ENCODE peak calls at places on chromosomes 7 and 10, in four cellular contexts. One of them, this sample, is unnamed.

GRCh38 chr7:36726311-36726710 is 2.0 kb upstream of the AOAH start:
- DNase-seq in A172: no peak
- DNase-seq in KBM-7: no peak
- DNase-seq in right cardiac atrium: no peak
- DNase-seq in this sample: peak; percentile 92

GRCh38 chr10:45000138-45000763 is 472 bp upstream of the ZNF22 start:
- DNase-seq in KBM-7: no peak
- DNase-seq in right cardiac atrium: peak; percentile 94
- DNase-seq in A172: no peak
- DNase-seq in this sample: peak; percentile 93

GRCh38 chr7:80943342-80943741 is 24.5 kb upstream of the SEMA3C start:
- DNase-seq in A172: no peak
- DNase-seq in right cardiac atrium: no peak
- DNase-seq in KBM-7: no peak
- DNase-seq in this sample: no peak

GRCh38 chr10:80504158-80504811 is 33.4 kb upstream of the SH2D4B start:
- DNase-seq in right cardiac atrium: peak; percentile 46
- DNase-seq in KBM-7: no peak
- DNase-seq in A172: no peak
- DNase-seq in this sample: peak; percentile 58

GRCh38 chr7:45574521-45575500 is 643 bp downstream of the ADCY1 start:
- DNase-seq in right cardiac atrium: peak; percentile 79
- DNase-seq in KBM-7: peak; percentile 46
- DNase-seq in A172: peak; percentile 11
- DNase-seq in this sample: no peak

GRCh38 chr7:138538518-138538917 is 78.5 kb downstream of the TRIM24 start:
- DNase-seq in KBM-7: no peak
- DNase-seq in A172: no peak
- DNase-seq in right cardiac atrium: no peak
- DNase-seq in this sample: no peak

GRCh38 chr7:104679085-104679484 is 334.9 kb upstream of the KMT2E start:
- DNase-seq in A172: no peak
- DNase-seq in KBM-7: no peak
- DNase-seq in right cardiac atrium: no peak
- DNase-seq in this sample: no peak

GRCh38 chr10:69090687-69091450 is 3.0 kb downstream of the SRGN start:
- DNase-seq in A172: no peak
- DNase-seq in KBM-7: peak; percentile 25
- DNase-seq in right cardiac atrium: no peak
- DNase-seq in this sample: peak; percentile 54

GRCh38 chr10:665579-666091 is 23.8 kb downstream of the DIP2C start:
- DNase-seq in A172: peak; percentile 84
- DNase-seq in KBM-7: no peak
- DNase-seq in right cardiac atrium: peak; percentile 87
- DNase-seq in this sample: no peak

GRCh38 chr10:15131330-15131729 is 34.2 kb downstream of the RPP38 start:
- DNase-seq in KBM-7: no peak
- DNase-seq in A172: no peak
- DNase-seq in right cardiac atrium: no peak
- DNase-seq in this sample: no peak

GRCh38 chr7:134875867-134876266 is 96.4 kb downstream of the CALD1 start:
- DNase-seq in right cardiac atrium: no peak
- DNase-seq in KBM-7: no peak
- DNase-seq in A172: peak; percentile 19
- DNase-seq in this sample: no peak

GRCh38 chr7:108805808-108806397 is 236.2 kb downstream of the DNAJB9 start:
- DNase-seq in right cardiac atrium: no peak
- DNase-seq in KBM-7: peak; percentile 29
- DNase-seq in A172: peak; percentile 42
- DNase-seq in this sample: peak; percentile 46

GRCh38 chr10:49217645-49218044 is 29.5 kb upstream of the TMEM273 start:
- DNase-seq in right cardiac atrium: no peak
- DNase-seq in KBM-7: no peak
- DNase-seq in A172: no peak
- DNase-seq in this sample: no peak

GRCh38 chr7:2869981-2870380 is 25.9 kb upstream of the GNA12 start:
- DNase-seq in A172: no peak
- DNase-seq in KBM-7: no peak
- DNase-seq in right cardiac atrium: no peak
- DNase-seq in this sample: no peak

GRCh38 chr10:77771851-77772250 is 134.2 kb upstream of the KCNMA1 start:
- DNase-seq in A172: no peak
- DNase-seq in right cardiac atrium: no peak
- DNase-seq in KBM-7: no peak
- DNase-seq in this sample: no peak

GRCh38 chr7:115005241-115005640 is 83.3 kb downstream of the MDFIC start:
- DNase-seq in right cardiac atrium: no peak
- DNase-seq in KBM-7: no peak
- DNase-seq in A172: no peak
- DNase-seq in this sample: no peak

GRCh38 chr7:101542527-101543241 is 86.4 kb downstream of the MYL10 start:
- DNase-seq in right cardiac atrium: peak; percentile 85
- DNase-seq in A172: peak; percentile 60
- DNase-seq in KBM-7: peak; percentile 66
- DNase-seq in this sample: peak; percentile 70

GRCh38 chr7:5528071-5528814 is 104.6 kb upstream of the TNRC18 start:
- DNase-seq in KBM-7: no peak
- DNase-seq in A172: peak; percentile 42
- DNase-seq in right cardiac atrium: peak; percentile 81
- DNase-seq in this sample: no peak

GRCh38 chr7:32143271-32143670 is 73.1 kb upstream of the PDE1C start:
- DNase-seq in A172: peak; percentile 72
- DNase-seq in right cardiac atrium: no peak
- DNase-seq in KBM-7: no peak
- DNase-seq in this sample: no peak

This sample was measured in NB4.